ENCODE peak calls at places on chromosome 16, in eight cellular contexts. D is GM12865; F is AG04450; Z is T-helper 1 cell; W is Calu3; E is BJ; N is activated T-cell treated with anti-CD3 and anti-CD28 coated beads, Interleukin-2, amount 50 U/mL, for 4 hours; P is amniotic epithelial cell. K is an unnamed sample.

GRCh38 chr16:53098526-53099317 is 43.9 kb downstream of the CHD9 start:
- DNase-seq in P (peak; percentile 99), F (peak; percentile 84), N (peak; percentile 27), Z (peak; percentile 17), E (peak; percentile 65), W (peak; percentile 76), D (peak; percentile 91), K (peak; percentile 32)

GRCh38 chr16:56950881-56951771 is 10.6 kb upstream of the CETP start:
- DNase-seq in F (no peak), N (peak; percentile 46), W (peak; percentile 55), E (no peak), P (peak; percentile 42), Z (peak; percentile 23), D (peak; percentile 74), K (peak; percentile 65)

GRCh38 chr16:67963325-67964321 is 4.8 kb downstream of the SLC12A4 start:
- DNase-seq in N (no peak), Z (no peak), P (peak; percentile 51), D (no peak), E (no peak), F (no peak), W (no peak), K (no peak)

GRCh38 chr16:4404247-4404966 is 12.0 kb downstream of the CORO7 start:
- DNase-seq in P (peak; percentile 51), D (peak; percentile 56), W (peak; percentile 65), F (no peak), E (no peak), N (no peak), Z (no peak), K (peak; percentile 77)

GRCh38 chr16:89548344-89549006 is 12.0 kb upstream of the RPL13 start:
- DNase-seq in N (no peak), F (no peak), D (no peak), Z (no peak), P (no peak), W (no peak), E (no peak), K (no peak)

GRCh38 chr16:24102120-24102740 is 153.9 kb upstream of the CACNG3 start:
- DNase-seq in W (no peak), E (no peak), F (no peak), N (no peak), Z (no peak), D (no peak), P (no peak), K (no peak)

GRCh38 chr16:50303041-50303604 is 36.8 kb downstream of the ADCY7 start:
- DNase-seq in N (peak; percentile 2), P (peak; percentile 49), E (no peak), D (no peak), W (no peak), F (no peak), Z (no peak), K (no peak)

GRCh38 chr16:4134434-4134833 is 18.2 kb upstream of the ADCY9 start:
- DNase-seq in N (no peak), D (no peak), Z (no peak), E (no peak), W (no peak), F (no peak), P (no peak), K (no peak)

GRCh38 chr16:88530051-88530857 is 39.9 kb upstream of the ZC3H18 start:
- DNase-seq in E (no peak), N (no peak), F (no peak), W (no peak), D (no peak), Z (no peak), P (no peak), K (no peak)

GRCh38 chr16:57798267-57798810 is 4.0 kb downstream of the KIFC3 start:
- DNase-seq in W (no peak), F (no peak), Z (no peak), D (no peak), N (no peak), E (no peak), P (no peak), K (no peak)

GRCh38 chr16:31451681-31452351 is 7.5 kb upstream of the ARMC5 start:
- DNase-seq in E (no peak), F (peak; percentile 63), W (peak; percentile 83), Z (no peak), N (no peak), D (peak; percentile 47), P (peak; percentile 84), K (peak; percentile 82)

GRCh38 chr16:13997933-13998332 is 73.2 kb upstream of the MRTFB start:
- DNase-seq in D (peak; percentile 76), F (no peak), E (no peak), P (no peak), W (peak; percentile 52), Z (no peak), N (no peak), K (no peak)

GRCh38 chr16:74431516-74431915 is 10.2 kb upstream of the CLEC18B start:
- DNase-seq in E (no peak), P (no peak), W (no peak), F (no peak), D (no peak), Z (no peak), N (no peak), K (no peak)

GRCh38 chr16:797120-797420 is 3.5 kb downstream of the GNG13 start:
- DNase-seq in P (no peak), W (peak; percentile 56), Z (no peak), F (no peak), E (no peak), N (no peak), D (peak; percentile 51), K (no peak)

GRCh38 chr16:2429771-2430663 is 770 bp downstream of the CCNF start:
- DNase-seq in D (peak; percentile 58), P (peak; percentile 18), E (no peak), Z (no peak), F (no peak), N (no peak), W (peak; percentile 44), K (peak; percentile 31)

GRCh38 chr16:2520784-2521577 is 810 bp downstream of the AMDHD2 start:
- DNase-seq in F (no peak), D (peak; percentile 62), E (no peak), P (peak; percentile 27), N (peak; percentile 28), W (no peak), Z (peak; percentile 51), K (no peak)

GRCh38 chr16:4314532-4315184 is 1.2 kb upstream of the GLIS2 start:
- DNase-seq in Z (no peak), F (no peak), D (peak; percentile 38), W (peak; percentile 47), E (no peak), P (peak; percentile 52), N (no peak), K (peak; percentile 77)

GRCh38 chr16:8677481-8677880 is 3.1 kb downstream of the ABAT start:
- DNase-seq in F (no peak), Z (no peak), D (no peak), E (no peak), P (peak; percentile 35), W (no peak), N (no peak), K (no peak)

GRCh38 chr16:31078597-31079341 is 4.5 kb downstream of the ZNF646 start:
- DNase-seq in N (no peak), P (no peak), W (no peak), Z (no peak), F (no peak), D (no peak), E (no peak), K (no peak)

GRCh38 chr16:87930456-87930855 is 5.9 kb downstream of the CA5A start:
- DNase-seq in W (peak; percentile 37), D (no peak), N (no peak), F (no peak), P (no peak), Z (no peak), E (no peak), K (no peak)

GRCh38 chr16:48447428-48447827 is 62.2 kb upstream of the SIAH1 start:
- DNase-seq in P (no peak), N (no peak), D (no peak), Z (no peak), E (no peak), F (no peak), W (no peak), K (no peak)

GRCh38 chr16:11356573-11357331 is 11.5 kb downstream of the RMI2 start:
- DNase-seq in P (peak; percentile 43), W (peak; percentile 71), D (peak; percentile 71), N (peak; percentile 54), Z (no peak), E (no peak), F (no peak), K (peak; percentile 58)

GRCh38 chr16:20660325-20660724 is 37.2 kb downstream of the ACSM1 start:
- DNase-seq in Z (no peak), N (no peak), F (no peak), W (no peak), E (no peak), P (no peak), D (no peak), K (no peak)

GRCh38 chr16:20950294-20950693 is 49.7 kb downstream of the LYRM1 start:
- DNase-seq in F (no peak), P (no peak), Z (no peak), N (no peak), W (no peak), D (no peak), E (no peak), K (no peak)

GRCh38 chr16:16038950-16039349 is 89.5 kb downstream of the ABCC1 start:
- DNase-seq in E (no peak), N (no peak), P (no peak), F (no peak), W (no peak), Z (no peak), D (peak; percentile 12), K (no peak)

GRCh38 chr16:81232740-81233367 is 5.6 kb upstream of the BCO1 start:
- DNase-seq in E (no peak), D (no peak), Z (no peak), W (no peak), N (no peak), P (no peak), F (no peak), K (no peak)

GRCh38 chr16:58098207-58099096 is 30.7 kb downstream of the CFAP20 start:
- DNase-seq in W (no peak), P (peak; percentile 94), N (no peak), F (no peak), Z (no peak), E (peak; percentile 12), D (no peak), K (peak; percentile 21)